ENCODE peak calls at places on chromosomes 2 and 18, in seven cellular contexts. V is GM18507; W is effector CD4-positive, alpha-beta T cell; C is hepatic stellate cell; T is NCI-H446 treated with DMSO at 0.1 percent for 48 hours; B is HFFc6; A is activated naive CD8-positive, alpha-beta T cell treated with anti-CD3 and anti-CD28 coated beads, Interleukin-2, amount 50 U/mL, for 24 hours. L is an unnamed sample.

GRCh38 chr18:29840101-29840500 is 1202.4 kb downstream of the DSC3 start:
- DNase-seq in V (no peak), W (no peak), C (no peak), T (no peak), B (peak), A (no peak), L (no peak)

GRCh38 chr2:74440378-74441110 is 1.2 kb downstream of the RTKN start:
- DNase-seq in V (peak), W (no peak), C (peak), T (peak), B (peak), A (peak), L (peak)

GRCh38 chr2:238267341-238267710 is 21.1 kb downstream of the PER2 start:
- DNase-seq in V (no peak), W (no peak), C (no peak), T (no peak), B (no peak), A (no peak), L (no peak)

GRCh38 chr2:120912101-120912985 is 176.7 kb downstream of the GLI2 start:
- DNase-seq in V (no peak), W (no peak), C (no peak), T (no peak), B (no peak), A (no peak), L (no peak)

GRCh38 chr18:49795612-49796552 is 17.5 kb downstream of the ACAA2 start:
- DNase-seq in V (no peak), W (no peak), C (no peak), T (no peak), B (no peak), A (no peak), L (no peak)

GRCh38 chr2:64422466-64422865 is 31.5 kb upstream of the LGALSL start:
- DNase-seq in V (no peak), W (no peak), C (no peak), T (no peak), B (peak), A (no peak), L (no peak)

GRCh38 chr2:23593396-23594078 is 208.6 kb downstream of the KLHL29 start:
- DNase-seq in V (no peak), W (no peak), C (no peak), T (no peak), B (no peak), A (no peak), L (no peak)

GRCh38 chr2:176104338-176105077 is 2.6 kb upstream of the HOXD11 start:
- DNase-seq in V (no peak), W (no peak), C (peak), T (no peak), B (peak), A (no peak), L (no peak)

GRCh38 chr2:69185807-69186206 is 172.8 kb downstream of the ANTXR1 start:
- DNase-seq in V (no peak), W (no peak), C (no peak), T (peak), B (peak), A (no peak), L (no peak)

GRCh38 chr18:75639468-75639831 is 211.9 kb upstream of the SMIM21 start:
- DNase-seq in V (no peak), W (no peak), C (no peak), T (no peak), B (no peak), A (no peak), L (no peak)

GRCh38 chr18:78776706-78777105 is 202.9 kb upstream of the SALL3 start:
- DNase-seq in V (no peak), W (no peak), C (no peak), T (no peak), B (no peak), A (no peak), L (no peak)

GRCh38 chr2:119119999-119120710 is 38.4 kb downstream of the C1QL2 start:
- DNase-seq in V (no peak), W (no peak), C (no peak), T (no peak), B (no peak), A (no peak), L (no peak)

GRCh38 chr2:17541514-17541950 is 1.0 kb downstream of the VSNL1 start:
- DNase-seq in V (no peak), W (no peak), C (no peak), T (no peak), B (no peak), A (no peak), L (no peak)

GRCh38 chr2:64025741-64026140 is 6.5 kb upstream of the VPS54 start:
- DNase-seq in V (no peak), W (no peak), C (no peak), T (no peak), B (no peak), A (no peak), L (no peak)

GRCh38 chr2:592737-593136 is 84.5 kb downstream of the TMEM18 start:
- DNase-seq in V (no peak), W (no peak), C (no peak), T (no peak), B (no peak), A (no peak), L (no peak)

GRCh38 chr2:111201214-111201613 is 80.5 kb downstream of the BCL2L11 start:
- DNase-seq in V (no peak), W (no peak), C (no peak), T (no peak), B (no peak), A (no peak), L (no peak)

GRCh38 chr2:218832520-218832919 is 917 bp upstream of the PRKAG3 start:
- DNase-seq in V (no peak), W (no peak), C (peak), T (no peak), B (peak), A (no peak), L (no peak)

GRCh38 chr2:127954857-127955256 is 69.1 kb upstream of the AMMECR1L start:
- DNase-seq in V (no peak), W (no peak), C (no peak), T (no peak), B (no peak), A (no peak), L (no peak)

GRCh38 chr2:118672571-118673158 is 174.8 kb downstream of the EN1 start:
- DNase-seq in V (no peak), W (no peak), C (no peak), T (no peak), B (no peak), A (no peak), L (no peak)

GRCh38 chr2:178237488-178238143 is 43.3 kb downstream of the OSBPL6 start:
- DNase-seq in V (no peak), W (no peak), C (no peak), T (no peak), B (no peak), A (no peak), L (no peak)

GRCh38 chr18:36544036-36544725 is 246.7 kb downstream of the FHOD3 start:
- DNase-seq in V (no peak), W (no peak), C (no peak), T (peak), B (no peak), A (no peak), L (no peak)